ENCODE peak calls at places on chromosome 13, in nine cellular contexts. L, R, M, T, C, G, W, J and S are unnamed samples.
A peak's percentile ranks its signal among the peaks of the same experiment; 100 is the strongest.

GRCh38 chr13:111629933-111630332 is 309.5 kb downstream of the TEX29 start:
- DNase-seq in M (peak; percentile 61), T (no peak), W (peak; percentile 93), G (no peak), J (no peak), R (no peak), L (no peak), C (no peak), S (no peak)

GRCh38 chr13:87887459-87888123 is 216.4 kb downstream of the SLITRK5 start:
- DNase-seq in G (no peak), T (no peak), M (no peak), W (no peak), R (no peak), J (no peak), C (no peak), L (no peak), S (no peak)

GRCh38 chr13:87867426-87867825 is 196.3 kb downstream of the SLITRK5 start:
- DNase-seq in W (no peak), M (no peak), G (no peak), R (no peak), J (no peak), C (no peak), L (no peak), T (no peak), S (no peak)

GRCh38 chr13:44972956-44973581 is 16.2 kb downstream of the NUFIP1 start:
- DNase-seq in G (no peak), R (peak; percentile 80), M (no peak), C (no peak), J (no peak), L (no peak), T (no peak), W (peak; percentile 10), S (peak; percentile 32)

GRCh38 chr13:21137696-21138095 is 38.7 kb downstream of the SKA3 start:
- DNase-seq in G (no peak), T (no peak), C (peak; percentile 52), L (no peak), W (no peak), R (peak; percentile 7), M (no peak), J (no peak), S (no peak)

GRCh38 chr13:32852568-32852967 is 163.7 kb upstream of the KL start:
- DNase-seq in J (no peak), M (no peak), R (peak; percentile 43), W (no peak), C (no peak), T (no peak), G (no peak), L (no peak), S (no peak)

GRCh38 chr13:97904059-97904458 is 49.4 kb upstream of the IPO5 start:
- DNase-seq in W (no peak), C (no peak), T (no peak), M (no peak), J (no peak), G (no peak), R (no peak), L (no peak), S (no peak)

GRCh38 chr13:24116103-24116502 is 44.4 kb upstream of the SPATA13 start:
- DNase-seq in J (no peak), C (no peak), R (no peak), T (no peak), M (no peak), W (no peak), G (no peak), L (no peak), S (no peak)

GRCh38 chr13:110418944-110419343 is 111.9 kb downstream of the COL4A2 start:
- DNase-seq in G (no peak), R (no peak), M (no peak), T (no peak), W (no peak), C (no peak), J (no peak), L (no peak), S (no peak)

GRCh38 chr13:65378943-65379519 is 1851.1 kb downstream of the PCDH9 start:
- DNase-seq in G (no peak), R (peak; percentile 26), W (peak; percentile 47), C (no peak), J (no peak), T (no peak), L (no peak), M (no peak), S (no peak)

GRCh38 chr13:114063545-114064515 is 68.6 kb downstream of the RASA3 start:
- DNase-seq in J (no peak), R (peak; percentile 87), C (peak; percentile 43), T (no peak), L (no peak), G (peak; percentile 38), M (no peak), W (no peak), S (peak; percentile 32)

GRCh38 chr13:35388979-35389378 is 87.5 kb downstream of the MAB21L1 start:
- DNase-seq in R (peak; percentile 57), L (no peak), W (no peak), G (no peak), C (no peak), M (no peak), J (no peak), T (no peak), S (no peak)

GRCh38 chr13:95099541-95099940 is 201.7 kb downstream of the ABCC4 start:
- DNase-seq in L (no peak), M (no peak), T (no peak), G (no peak), J (no peak), C (peak; percentile 87), R (no peak), W (no peak), S (no peak)

GRCh38 chr13:108919036-108919907 is 289.9 kb downstream of the MYO16 start:
- DNase-seq in M (no peak), L (peak; percentile 75), J (no peak), G (no peak), W (no peak), R (peak; percentile 59), T (no peak), C (no peak), S (no peak)

GRCh38 chr13:36131931-36132297 is 732 bp upstream of the DCLK1 start:
- DNase-seq in W (no peak), L (no peak), G (no peak), M (no peak), J (no peak), R (no peak), T (no peak), C (peak; percentile 80), S (no peak)

GRCh38 chr13:59345316-59345715 is 818.4 kb downstream of the DIAPH3 start:
- DNase-seq in L (no peak), C (no peak), T (no peak), G (no peak), W (no peak), J (no peak), M (no peak), R (no peak), S (no peak)

GRCh38 chr13:33125821-33126570 is 109.8 kb downstream of the KL start:
- DNase-seq in J (no peak), C (peak; percentile 90), R (peak; percentile 87), G (no peak), T (no peak), L (peak; percentile 86), W (no peak), M (no peak), S (no peak)

GRCh38 chr13:24203726-24204295 is 43.3 kb downstream of the SPATA13 start:
- DNase-seq in J (no peak), R (no peak), G (no peak), T (no peak), W (no peak), L (no peak), M (no peak), C (no peak), S (no peak)

GRCh38 chr13:39510296-39510695 is 92.7 kb downstream of the LHFPL6 start:
- DNase-seq in W (peak; percentile 74), R (no peak), G (no peak), J (no peak), T (no peak), L (no peak), C (no peak), M (no peak), S (no peak)

GRCh38 chr13:44627441-44627840 is 51.3 kb upstream of the TSC22D1 start:
- DNase-seq in J (no peak), T (no peak), C (no peak), W (no peak), M (no peak), G (no peak), L (no peak), R (no peak), S (no peak)